ENCODE peak calls at places on chromosomes 4 and X, in five cellular contexts. M is iris pigment epithelial cell; Q is sciatic nerve; D is stimulated activated CD4-positive, alpha-beta T cell treated with anti-CD3 and anti-CD28 coated beads, Interleukin-15, amount 100 ng/mL, for 48 hours; C is osteoblast. T is an unnamed sample.

GRCh38 chr4:2698504-2698903 is 57.6 kb downstream of the TNIP2 start:
- DNase-seq in M (no peak), Q (no peak), D (no peak), C (peak; percentile 61), T (no peak)

GRCh38 chr4:176721459-176721858 is 71.3 kb downstream of the VEGFC start:
- DNase-seq in M (no peak), Q (no peak), D (no peak), C (peak; percentile 66), T (no peak)

GRCh38 chrX:139881572-139881971 is 51.3 kb downstream of the ATP11C start:
- DNase-seq in M (peak; percentile 60), Q (no peak), D (no peak), C (no peak), T (no peak)

GRCh38 chr4:108830509-108831244 is 67.8 kb upstream of the ETNPPL start:
- DNase-seq in M (peak; percentile 82), Q (no peak), D (no peak), C (no peak), T (no peak)

GRCh38 chr4:40865696-40866095 is 115.9 kb downstream of the NSUN7 start:
- DNase-seq in M (no peak), Q (no peak), D (no peak), C (no peak), T (no peak)

GRCh38 chr4:145217339-145217738 is 37.0 kb upstream of the OTUD4 start:
- DNase-seq in M (no peak), Q (no peak), D (no peak), C (no peak), T (no peak)

GRCh38 chr4:51943221-51943620 is 76.9 kb downstream of the LRRC66 start:
- DNase-seq in M (peak; percentile 21), Q (no peak), D (no peak), C (peak; percentile 36), T (no peak)

GRCh38 chr4:633976-634598 is 8.7 kb downstream of the PDE6B start:
- DNase-seq in M (no peak), Q (no peak), D (no peak), C (peak; percentile 27), T (peak; percentile 9)

GRCh38 chrX:39302838-39303237 is 501.6 kb downstream of the MID1IP1 start:
- DNase-seq in M (no peak), Q (no peak), D (no peak), C (no peak), T (no peak)

GRCh38 chr4:53545942-53546581 is 45.2 kb downstream of the LNX1 start:
- DNase-seq in M (no peak), Q (no peak), D (no peak), C (no peak), T (no peak)

GRCh38 chr4:36719425-36719824 is 438.0 kb downstream of the DTHD1 start:
- DNase-seq in M (no peak), Q (no peak), D (no peak), C (no peak), T (no peak)

GRCh38 chr4:40180356-40180755 is 16.5 kb upstream of the RHOH start:
- DNase-seq in M (peak; percentile 92), Q (no peak), D (no peak), C (peak; percentile 85), T (no peak)

GRCh38 chr4:73729534-73730165 is 10.7 kb upstream of the CXCL8 start:
- DNase-seq in M (peak; percentile 96), Q (peak; percentile 79), D (no peak), C (peak; percentile 75), T (peak; percentile 60)

GRCh38 chrX:131746491-131746968 is 202.7 kb downstream of the OR13H1 start:
- DNase-seq in M (peak; percentile 62), Q (peak; percentile 90), D (peak; percentile 63), C (peak; percentile 66), T (no peak)

GRCh38 chr4:140875751-140876389 is 119.7 kb upstream of the TBC1D9 start:
- DNase-seq in M (no peak), Q (no peak), D (no peak), C (no peak), T (no peak)

GRCh38 chrX:45083314-45083713 is 117.4 kb downstream of the DIPK2B start:
- DNase-seq in M (peak; percentile 17), Q (no peak), D (no peak), C (no peak), T (no peak)

GRCh38 chrX:109716431-109717028 is 16.5 kb downstream of the ACSL4 start:
- DNase-seq in M (no peak), Q (no peak), D (no peak), C (no peak), T (no peak)

GRCh38 chrX:108130889-108131288 is 39.3 kb downstream of the ATG4A start:
- DNase-seq in M (no peak), Q (no peak), D (no peak), C (no peak), T (no peak)

GRCh38 chr4:15729910-15730533 is 27.2 kb downstream of the BST1 start:
- DNase-seq in M (peak; percentile 38), Q (no peak), D (no peak), C (peak; percentile 82), T (no peak)

GRCh38 chr4:6939761-6940743 is 30.4 kb downstream of the TBC1D14 start:
- DNase-seq in M (no peak), Q (no peak), D (no peak), C (peak; percentile 21), T (peak; percentile 50)

GRCh38 chrX:68876731-68877130 is 47.9 kb downstream of the EFNB1 start:
- DNase-seq in M (no peak), Q (no peak), D (no peak), C (no peak), T (no peak)

GRCh38 chr4:36304138-36304681 is 22.8 kb downstream of the DTHD1 start:
- DNase-seq in M (no peak), Q (no peak), D (no peak), C (no peak), T (no peak)

GRCh38 chrX:121365572-121366161 is 318.3 kb downstream of the GLUD2 start:
- DNase-seq in M (no peak), Q (no peak), D (no peak), C (no peak), T (no peak)

GRCh38 chr4:75714681-75715080 is 9.7 kb upstream of the USO1 start:
- DNase-seq in M (no peak), Q (no peak), D (no peak), C (peak; percentile 65), T (no peak)

GRCh38 chrX:104565791-104566687 is at the start of gene IL1RAPL2:
- DNase-seq in M (peak; percentile 25), Q (no peak), D (no peak), C (no peak), T (peak; percentile 79)

GRCh38 chr4:95505149-95505548 is 43.6 kb downstream of the UNC5C start:
- DNase-seq in M (peak; percentile 17), Q (no peak), D (no peak), C (no peak), T (no peak)

GRCh38 chrX:16796298-16796697 is 10.0 kb downstream of the TXLNG start:
- DNase-seq in M (no peak), Q (no peak), D (no peak), C (peak; percentile 39), T (no peak)